ENCODE peak calls at places on chromosomes 1 and 21, in six cellular contexts. E, X, S, H, L and W are unnamed samples.

GRCh38 chr1:197807739-197808453 is 32.6 kb upstream of the DENND1B start:
- ATAC-seq in H (no peak), L (no peak), S (no peak), E (no peak), X (no peak), W (no peak)

GRCh38 chr1:230641900-230642262 is 400 bp upstream of the COG2 start:
- ATAC-seq in E (no peak), X (no peak), H (peak; percentile 1), L (peak; percentile 83), S (no peak), W (no peak)

GRCh38 chr1:87226341-87226760 is 102.3 kb upstream of the LMO4 start:
- ATAC-seq in L (peak; percentile 89), X (peak; percentile 90), H (peak; percentile 70), S (peak; percentile 98), E (peak; percentile 90), W (peak; percentile 87)

GRCh38 chr21:39660596-39660995 is 47.9 kb downstream of the B3GALT5 start:
- ATAC-seq in H (no peak), X (no peak), L (no peak), E (peak; percentile 86), S (no peak), W (peak; percentile 79)

GRCh38 chr1:193677874-193678273 is 491.5 kb upstream of the B3GALT2 start:
- ATAC-seq in S (no peak), E (no peak), L (no peak), H (no peak), X (no peak), W (no peak)

GRCh38 chr1:20154306-20154831 is 15.2 kb downstream of the PLA2G2F start:
- ATAC-seq in X (no peak), E (no peak), S (no peak), L (no peak), H (no peak), W (no peak)

GRCh38 chr21:38489729-38490128 is 8.5 kb downstream of the ERG start:
- ATAC-seq in S (no peak), X (no peak), L (peak; percentile 79), H (no peak), E (no peak), W (no peak)

GRCh38 chr1:151619489-151620093 is 7.7 kb downstream of the SNX27 start:
- ATAC-seq in S (peak; percentile 91), L (peak; percentile 61), H (no peak), X (peak; percentile 85), E (peak; percentile 66), W (peak; percentile 41)

GRCh38 chr1:92399076-92399475 is 87.6 kb downstream of the GFI1 start:
- ATAC-seq in H (no peak), E (no peak), S (no peak), L (no peak), X (no peak), W (no peak)

GRCh38 chr1:231040800-231041704 is 998 bp upstream of the FAM89A start:
- ATAC-seq in X (no peak), E (peak; percentile 2), H (no peak), S (peak; percentile 49), L (peak; percentile 59), W (peak; percentile 23)

GRCh38 chr1:53442297-53442696 is 16.9 kb upstream of the DMRTB1 start:
- ATAC-seq in S (no peak), H (peak; percentile 60), E (no peak), X (no peak), L (peak; percentile 74), W (no peak)

GRCh38 chr1:150997949-150998348 is 8.8 kb downstream of the MINDY1 start:
- ATAC-seq in E (no peak), S (no peak), H (no peak), L (no peak), X (no peak), W (no peak)

GRCh38 chr1:106746448-106747085 is 309.9 kb upstream of the PRMT6 start:
- ATAC-seq in L (peak; percentile 72), H (no peak), X (no peak), S (no peak), E (no peak), W (no peak)

GRCh38 chr1:44698138-44698537 is 23.6 kb downstream of the ARMH1 start:
- ATAC-seq in X (no peak), S (no peak), E (no peak), H (no peak), L (no peak), W (no peak)

GRCh38 chr1:88777604-88778149 is 93.6 kb downstream of the PKN2 start:
- ATAC-seq in E (no peak), S (no peak), X (no peak), L (peak; percentile 56), H (no peak), W (no peak)

GRCh38 chr1:116433283-116434257 is 60.5 kb downstream of the ATP1A1 start:
- ATAC-seq in E (no peak), L (no peak), X (no peak), H (no peak), S (peak; percentile 94), W (no peak)

GRCh38 chr1:237779356-237779755 is 111.4 kb downstream of the ZP4 start:
- ATAC-seq in X (no peak), S (no peak), H (no peak), L (no peak), E (no peak), W (no peak)

GRCh38 chr1:2837823-2838222 is 36.3 kb upstream of the TTC34 start:
- ATAC-seq in E (no peak), L (no peak), S (no peak), H (no peak), X (no peak), W (no peak)

DNA sequence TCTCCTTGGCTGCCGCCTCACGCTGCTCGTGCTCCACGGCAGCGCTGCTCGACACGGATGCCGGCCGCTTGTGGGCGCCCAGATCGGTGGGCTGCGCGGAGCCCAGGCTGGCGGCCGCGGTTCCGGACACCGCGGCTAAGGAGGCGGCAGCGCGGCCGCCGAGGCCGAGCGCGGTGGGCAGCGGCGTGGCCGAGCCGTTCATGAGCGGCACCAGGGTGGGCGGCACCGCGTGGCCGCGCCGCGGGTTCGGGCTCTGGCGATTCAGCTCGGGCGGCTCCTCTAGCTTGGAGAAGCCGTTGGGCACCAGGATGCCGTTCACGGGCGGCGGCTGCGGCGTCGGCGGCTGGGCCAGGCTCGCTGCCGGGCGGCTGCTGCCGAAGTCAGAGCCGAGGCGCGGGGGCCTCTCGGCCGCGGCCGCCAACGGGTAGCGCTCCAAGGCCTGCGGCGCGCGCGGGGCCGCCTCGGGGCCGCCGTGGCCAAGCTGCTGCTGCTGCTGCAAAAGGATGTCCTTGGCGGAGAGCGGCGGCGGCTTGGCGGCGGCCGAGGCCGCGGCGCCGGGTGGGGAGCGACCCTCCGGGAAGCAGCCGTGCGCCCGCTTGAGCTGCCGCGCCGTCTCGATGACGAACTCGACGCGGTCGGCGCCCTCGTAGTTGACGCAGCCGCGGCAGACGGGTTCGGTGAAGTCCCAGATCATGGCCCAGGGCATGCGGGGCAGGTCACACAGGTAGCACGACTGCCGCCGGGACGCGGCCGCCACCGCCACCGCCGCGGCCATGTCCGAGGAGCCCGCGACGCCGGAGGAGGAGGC is 1.1 kb downstream of the IRF2BP2 start:
- ATAC-seq in X (peak; percentile 8), S (no peak), E (no peak), L (no peak), H (no peak), W (no peak)
- H3K27ac ChIP-seq in X (peak overlapping the region; percentile 99), S (peak overlapping the region; percentile 100), E (peak overlapping the region; percentile 99), L (no peak overlapping the region), H (peak overlapping the region; percentile 89), W (peak overlapping the region; percentile 99)

DNA sequence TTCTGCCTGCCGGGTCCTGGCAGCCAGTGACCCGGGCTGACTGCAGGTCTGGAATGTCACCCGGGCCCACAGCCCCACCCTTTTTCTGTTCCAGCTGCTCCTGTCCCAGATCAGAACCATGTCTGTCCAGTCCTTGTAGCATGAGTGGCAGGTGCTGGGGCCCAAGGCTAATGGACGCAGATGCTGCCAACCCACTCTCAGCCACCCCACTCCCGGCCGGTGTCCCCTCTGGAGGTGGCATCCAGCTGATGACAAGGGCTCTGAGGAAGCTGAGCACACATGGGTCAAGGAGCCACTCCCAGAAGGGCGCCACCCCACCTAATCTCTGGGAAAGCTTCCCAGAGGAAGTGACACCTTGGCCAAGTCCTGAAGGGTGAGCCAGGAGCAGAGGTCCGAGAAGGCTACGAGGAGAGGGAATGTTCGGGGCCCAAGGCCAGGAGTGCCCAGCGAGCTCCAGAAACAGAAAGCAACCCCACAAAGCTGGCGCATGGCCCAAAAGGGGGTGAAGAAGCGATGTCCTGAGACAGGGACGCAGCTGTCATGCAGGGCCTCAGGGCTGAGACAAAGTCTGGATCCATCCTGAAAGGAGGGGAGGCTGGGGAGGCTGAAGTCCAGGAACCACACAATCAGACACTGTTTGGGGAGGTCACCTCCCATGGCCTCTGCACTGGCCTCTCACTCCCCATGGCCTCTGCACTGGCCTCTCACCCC is 39.5 kb downstream of the ACOT7 start:
- ATAC-seq in L (no peak), X (no peak), S (peak; percentile 68), E (peak; percentile 31), H (peak; percentile 69), W (no peak)
- TF ChIP-seq POLR2AphosphoS5 in L (no peak), X (no peak), S (no peak), E (peak; percentile 45), H (no peak), W (peak; percentile 17)

GRCh38 chr1:244860078-244860477 is 4.3 kb downstream of the HNRNPU start:
- ATAC-seq in E (no peak), X (no peak), S (no peak), H (no peak), L (no peak), W (no peak)

GRCh38 chr1:244862354-244862698 is 2.0 kb downstream of the HNRNPU start:
- ATAC-seq in H (no peak), L (no peak), X (no peak), E (no peak), S (no peak), W (no peak)

GRCh38 chr1:244860914-244861610 is 3.3 kb downstream of the HNRNPU start:
- ATAC-seq in L (no peak), X (no peak), H (no peak), S (no peak), E (no peak), W (no peak)

GRCh38 chr1:244862699-244863490 is 1.4 kb downstream of the HNRNPU start:
- ATAC-seq in E (peak; percentile 89), S (peak; percentile 72), H (peak; percentile 76), X (peak; percentile 85), L (peak; percentile 70), W (peak; percentile 87)

GRCh38 chr1:244861683-244862082 is 2.7 kb downstream of the HNRNPU start:
- ATAC-seq in H (no peak), X (no peak), L (no peak), S (no peak), E (no peak), W (no peak)
- H3K27ac ChIP-seq in H (no peak overlapping the region), X (peak overlapping the region; percentile 75), L (no peak overlapping the region), S (peak overlapping the region; percentile 76), E (peak overlapping the region; percentile 100), W (peak overlapping the region; percentile 100)

DNA sequence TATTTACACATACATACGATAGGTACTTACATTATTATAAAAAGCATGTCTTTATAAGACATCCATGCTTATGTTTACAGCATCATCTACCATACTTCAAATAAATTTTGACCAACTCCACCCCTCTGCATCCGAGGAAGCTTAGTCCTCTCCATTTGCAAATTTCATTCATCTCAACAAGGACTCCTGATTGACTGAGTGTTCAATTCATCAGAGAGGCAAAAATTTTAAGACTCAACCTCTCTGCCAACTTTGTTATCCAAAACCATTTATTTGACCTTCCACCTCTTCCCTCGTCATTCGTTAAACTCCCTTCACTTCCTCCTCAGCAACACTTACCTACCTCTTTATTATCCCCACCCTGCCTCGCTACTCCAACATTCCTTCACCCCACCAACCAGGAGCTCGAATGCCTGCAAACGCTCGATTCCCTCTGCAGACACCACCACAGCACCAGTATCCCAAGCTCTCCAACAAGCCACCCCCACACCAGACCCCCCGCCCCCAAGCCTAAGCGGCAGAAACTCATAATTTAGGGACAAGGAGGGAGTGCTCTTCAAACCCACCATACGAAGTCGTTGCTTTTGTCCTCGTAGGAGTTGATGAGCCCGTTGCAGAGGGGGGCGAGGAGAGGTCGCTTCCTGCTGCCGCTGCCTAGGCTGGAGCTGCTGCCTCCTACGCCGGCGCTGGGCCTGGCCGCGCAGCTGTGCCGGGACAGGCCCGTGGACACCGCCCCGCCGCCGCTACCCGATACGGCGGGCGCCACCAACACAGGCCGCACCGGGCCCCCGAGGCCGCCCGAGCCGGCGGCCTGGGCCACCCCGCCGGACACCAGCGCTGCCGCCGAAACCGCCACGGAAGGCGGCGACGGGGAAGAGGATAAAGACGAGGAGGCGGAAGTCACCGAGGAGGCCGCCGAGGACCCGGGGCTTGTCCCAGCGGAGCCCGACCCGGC is 803 bp downstream of the COP1 start:
- ATAC-seq in H (peak; percentile 37), E (peak; percentile 71), S (peak; percentile 65), X (peak; percentile 55), L (peak; percentile 51), W (peak; percentile 41)
- TF ChIP-seq POLR2AphosphoS5 in H (no peak), E (no peak), S (no peak), X (no peak), L (peak; percentile 59), W (no peak)